ENCODE peak calls at places on chromosomes 2 and 18, in seven cellular contexts. I, C, X, S, B, F and Q are unnamed samples.

GRCh38 chr2:65710779-65711295 is 278.4 kb upstream of the SPRED2 start:
- DNase-seq in F (peak; percentile 71), B (peak; percentile 9), S (peak; percentile 48), C (peak; percentile 65), X (peak; percentile 8), I (peak; percentile 43), Q (peak; percentile 16)

GRCh38 chr2:221204699-221205098 is 367.4 kb downstream of the EPHA4 start:
- DNase-seq in X (no peak), F (no peak), I (no peak), B (no peak), C (no peak), S (no peak), Q (no peak)

GRCh38 chr2:85920810-85921545 is 32.2 kb upstream of the ST3GAL5 start:
- DNase-seq in X (peak; percentile 32), S (no peak), I (peak; percentile 75), B (peak; percentile 73), F (no peak), C (peak; percentile 30), Q (no peak)

GRCh38 chr2:202632682-202633081 is 2.1 kb upstream of the FAM117B start:
- DNase-seq in X (peak; percentile 58), F (no peak), B (peak; percentile 6), I (peak; percentile 24), S (no peak), C (no peak), Q (no peak)

GRCh38 chr2:218607436-218608115 is at the start of gene PLCD4:
- DNase-seq in C (peak; percentile 65), B (peak; percentile 86), S (no peak), X (peak; percentile 80), F (peak; percentile 38), I (peak; percentile 79), Q (no peak)

GRCh38 chr2:234994340-234995321 is 42.8 kb downstream of the SH3BP4 start:
- DNase-seq in F (no peak), X (no peak), S (no peak), C (no peak), I (peak; percentile 36), B (no peak), Q (peak; percentile 55)

GRCh38 chr2:9422321-9423099 is 818 bp downstream of the ITGB1BP1 start:
- DNase-seq in I (peak; percentile 45), S (peak; percentile 18), X (peak; percentile 33), C (peak; percentile 41), F (peak; percentile 63), B (peak; percentile 83), Q (peak; percentile 47)

GRCh38 chr2:76684762-76685161 is 837.4 kb downstream of the LRRTM4 start:
- DNase-seq in C (no peak), I (no peak), X (no peak), F (no peak), S (no peak), B (no peak), Q (no peak)

GRCh38 chr2:44233450-44234128 is 41.7 kb upstream of the SLC3A1 start:
- DNase-seq in S (no peak), I (peak; percentile 83), C (peak; percentile 79), X (peak; percentile 85), B (peak; percentile 76), F (peak; percentile 72), Q (peak; percentile 79)

GRCh38 chr2:27069961-27070618 is 1.4 kb downstream of the OST4 start:
- DNase-seq in S (no peak), C (no peak), F (no peak), X (no peak), B (no peak), I (no peak), Q (no peak)

GRCh38 chr2:234682492-234683228 is 185.8 kb upstream of the ARL4C start:
- DNase-seq in F (no peak), X (peak; percentile 49), B (peak; percentile 17), S (no peak), I (peak; percentile 70), C (no peak), Q (peak; percentile 41)

GRCh38 chr18:11861583-11862288 is 10.5 kb downstream of the CHMP1B start:
- DNase-seq in B (no peak), I (no peak), X (no peak), F (no peak), S (no peak), C (no peak), Q (peak; percentile 66)

GRCh38 chr18:11857177-11857887 is 6.1 kb downstream of the CHMP1B start:
- DNase-seq in F (peak; percentile 78), B (peak; percentile 98), C (peak; percentile 99), I (peak; percentile 100), X (peak; percentile 100), S (peak; percentile 95), Q (peak; percentile 95)

GRCh38 chr18:11860594-11861450 is 9.6 kb downstream of the CHMP1B start:
- DNase-seq in I (no peak), F (no peak), B (no peak), X (no peak), C (no peak), S (no peak), Q (peak; percentile 56)

GRCh38 chr18:11859903-11860407 is 8.7 kb downstream of the CHMP1B start:
- DNase-seq in F (no peak), C (peak; percentile 98), B (peak; percentile 83), I (peak; percentile 88), X (peak; percentile 90), S (peak; percentile 83), Q (peak; percentile 83)

GRCh38 chr18:11859282-11859797 is 8.1 kb downstream of the CHMP1B start:
- DNase-seq in C (peak; percentile 13), B (no peak), S (no peak), I (no peak), F (no peak), X (no peak), Q (no peak)
- H2AFZ ChIP-seq in C (no peak overlapping the region), B (no peak overlapping the region), S (no peak overlapping the region), I (no peak overlapping the region), F (no peak overlapping the region), X (peak overlapping the region; percentile 57), Q (no peak overlapping the region)

GRCh38 chr18:48446582-48447225 is 37.5 kb upstream of the ZBTB7C start:
- DNase-seq in S (peak; percentile 57), I (peak; percentile 56), X (peak; percentile 50), C (peak; percentile 52), B (peak; percentile 87), F (peak; percentile 94), Q (peak; percentile 66)
- H2AFZ ChIP-seq in S (peak overlapping the region; percentile 88), I (peak overlapping the region; percentile 71), X (peak overlapping the region; percentile 89), C (peak overlapping the region; percentile 61), B (no peak overlapping the region), F (peak overlapping the region; percentile 92), Q (peak overlapping the region; percentile 60)

GRCh38 chr18:23719634-23720201 is 30.5 kb downstream of the LAMA3 start:
- DNase-seq in S (peak; percentile 87), X (peak; percentile 98), I (peak; percentile 98), B (peak; percentile 96), C (peak; percentile 98), F (no peak), Q (peak; percentile 49)
- H2AFZ ChIP-seq in S (peak overlapping the region; percentile 24), X (no peak overlapping the region), I (peak overlapping the region; percentile 50), B (peak overlapping the region; percentile 60), C (peak overlapping the region; percentile 36), F (no peak overlapping the region), Q (no peak overlapping the region)

DNA sequence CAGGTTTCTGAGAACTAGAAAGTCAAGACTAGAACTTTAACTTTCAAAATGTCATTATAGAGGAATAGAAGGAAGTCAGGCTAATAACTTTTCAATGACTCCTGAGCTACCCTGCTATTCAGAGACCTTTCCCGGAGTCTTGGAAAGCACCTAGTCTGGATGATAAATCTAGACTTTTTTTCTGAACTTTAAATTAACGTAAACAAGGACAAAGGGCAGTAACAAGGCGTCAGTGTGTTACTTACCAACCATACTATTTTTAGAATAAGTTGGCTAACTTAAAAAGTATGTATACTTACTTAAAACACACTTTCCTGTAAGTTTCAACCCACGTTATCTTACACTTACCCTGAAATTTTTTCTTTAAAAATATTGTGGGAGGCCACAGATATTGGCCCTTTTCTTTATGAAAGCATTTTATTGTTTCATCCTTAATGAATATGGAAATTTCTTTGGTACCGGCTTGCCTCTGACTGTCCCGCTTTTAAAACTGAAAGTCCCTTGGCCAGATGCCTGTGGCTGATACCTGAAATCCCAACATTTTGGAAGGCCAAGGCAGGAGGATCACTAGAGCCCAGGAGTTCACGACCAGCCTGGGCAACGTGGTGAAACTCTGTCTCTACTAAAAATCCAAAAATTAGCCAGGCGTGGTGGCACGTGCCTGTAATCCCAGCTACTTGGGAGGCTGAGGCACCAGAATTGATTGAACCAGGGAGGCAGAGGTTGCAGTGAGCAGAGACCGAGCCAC is 9.7 kb downstream of the PMAIP1 start:
- DNase-seq in X (peak; percentile 86), B (no peak), F (no peak), I (peak; percentile 70), S (no peak), C (no peak), Q (no peak)
- H2AFZ ChIP-seq in X (peak overlapping the region; percentile 43), B (no peak overlapping the region), F (no peak overlapping the region), I (no peak overlapping the region), S (peak overlapping the region; percentile 93), C (peak overlapping the region; percentile 50), Q (no peak overlapping the region)

GRCh38 chr2:231189571-231190495 is 8.6 kb upstream of the ARMC9 start:
- DNase-seq in C (no peak), X (no peak), S (no peak), I (peak; percentile 30), B (peak; percentile 51), F (peak; percentile 57), Q (no peak)

GRCh38 chr2:231187736-231188505 is 10.5 kb upstream of the ARMC9 start:
- DNase-seq in C (no peak), I (peak; percentile 90), S (no peak), F (no peak), B (peak; percentile 40), X (peak; percentile 24), Q (peak; percentile 89)

GRCh38 chr2:231189171-231189530 is 9.3 kb upstream of the ARMC9 start:
- DNase-seq in B (no peak), S (no peak), I (no peak), C (no peak), F (no peak), X (no peak), Q (no peak)

GRCh38 chr2:231190531-231191197 is 7.8 kb upstream of the ARMC9 start:
- DNase-seq in X (no peak), C (peak; percentile 14), S (no peak), I (peak; percentile 66), B (peak; percentile 54), F (peak; percentile 83), Q (no peak)

GRCh38 chr2:231188506-231189170 is 9.8 kb upstream of the ARMC9 start:
- DNase-seq in I (no peak), F (no peak), C (no peak), X (no peak), B (no peak), S (no peak), Q (no peak)
- H2AFZ ChIP-seq in I (no peak overlapping the region), F (peak overlapping the region; percentile 88), C (no peak overlapping the region), X (no peak overlapping the region), B (no peak overlapping the region), S (no peak overlapping the region), Q (no peak overlapping the region)

GRCh38 chr2:443754-444153 is 155.9 kb upstream of the ALKAL2 start:
- DNase-seq in S (no peak), C (no peak), I (no peak), B (no peak), X (no peak), F (no peak), Q (no peak)

GRCh38 chr2:449246-450067 is 161.6 kb upstream of the ALKAL2 start:
- DNase-seq in S (no peak), I (no peak), B (no peak), X (no peak), C (peak; percentile 25), F (peak; percentile 32), Q (no peak)

GRCh38 chr2:445896-446295 is 158.0 kb upstream of the ALKAL2 start:
- DNase-seq in S (no peak), F (no peak), I (no peak), B (no peak), X (no peak), C (no peak), Q (no peak)

GRCh38 chr2:444937-445884 is 157.3 kb upstream of the ALKAL2 start:
- DNase-seq in B (no peak), S (no peak), I (no peak), C (peak; percentile 32), F (no peak), X (no peak), Q (no peak)

GRCh38 chr2:446963-447540 is 159.2 kb upstream of the ALKAL2 start:
- DNase-seq in I (no peak), C (no peak), B (no peak), S (no peak), F (no peak), X (no peak), Q (no peak)
- H2AFZ ChIP-seq in I (no peak overlapping the region), C (no peak overlapping the region), B (no peak overlapping the region), S (no peak overlapping the region), F (no peak overlapping the region), X (no peak overlapping the region), Q (no peak overlapping the region)